ENCODE peak calls at places on chromosome 3, in four cellular contexts. M is GM06990, L is WERI-Rb-1, U is thyroid gland. Q is an unnamed sample. For H3K36me3, the result is how much of the 10 kb centered on the place peaks cover.

GRCh38 chr3:1515842-1516241 is 423.0 kb downstream of the CNTN6 start:
- DNase-seq in M (no peak), L (no peak), U (no peak), Q (no peak)

GRCh38 chr3:190458040-190458439 is 8.3 kb upstream of the TMEM207 start:
- DNase-seq in M (no peak), L (no peak), U (no peak), Q (no peak)

GRCh38 chr3:99783009-99783573 is 34.6 kb upstream of the CMSS1 start:
- DNase-seq in M (no peak), L (no peak), U (no peak), Q (peak)

GRCh38 chr3:33128706-33129105 is 14.9 kb downstream of the CRTAP start:
- DNase-seq in M (no peak), L (peak), U (no peak), Q (no peak)

GRCh38 chr3:15069441-15069840 is 4.3 kb upstream of the MRPS25 start:
- DNase-seq in M (no peak), L (peak), U (no peak), Q (no peak)

GRCh38 chr3:196080997-196081833 is 675 bp downstream of the TFRC start:
- DNase-seq in M (peak), L (peak), U (peak), Q (peak)

GRCh38 chr3:115071611-115072010 is 75.5 kb downstream of the ZBTB20 start:
- DNase-seq in M (no peak), L (no peak), U (peak), Q (no peak)

GRCh38 chr3:160649596-160649995 is 27.4 kb upstream of the ARL14 start:
- DNase-seq in M (no peak), L (no peak), U (no peak), Q (peak)

GRCh38 chr3:184448321-184449160 is 68.7 kb downstream of the CHRD start:
- DNase-seq in M (no peak), L (no peak), U (no peak), Q (peak)

GRCh38 chr3:148066787-148067186 is 630.9 kb upstream of the AGTR1 start:
- DNase-seq in M (no peak), L (no peak), U (no peak), Q (no peak)

GRCh38 chr3:183122257-183122932 is 23.1 kb upstream of the MCCC1 start:
- DNase-seq in M (no peak), L (no peak), U (no peak), Q (peak)

GRCh38 chr3:58090351-58090750 is 82.1 kb downstream of the FLNB start:
- DNase-seq in M (no peak), L (no peak), U (no peak), Q (no peak)

GRCh38 chr3:71341721-71342120 is 241.8 kb downstream of the FOXP1 start:
- DNase-seq in M (no peak), L (no peak), U (no peak), Q (peak)

GRCh38 chr3:186969607-186970006 is 39.3 kb downstream of the ST6GAL1 start:
- DNase-seq in M (no peak), L (no peak), U (no peak), Q (no peak)

GRCh38 chr3:126501736-126502135 is 15.8 kb downstream of the UROC1 start:
- DNase-seq in M (no peak), L (no peak), U (peak), Q (no peak)

GRCh38 chr3:56806407-56806806 is 4.7 kb upstream of the ARHGEF3 start:
- DNase-seq in M (no peak), L (peak), U (no peak), Q (no peak)

GRCh38 chr3:71311320-71312046 is 272.0 kb downstream of the FOXP1 start:
- DNase-seq in M (no peak), L (no peak), U (no peak), Q (peak)

GRCh38 chr3:69020424-69020823 is 6.9 kb upstream of the EOGT start:
- DNase-seq in M (no peak), L (no peak), U (no peak), Q (peak)

GRCh38 chr3:26099692-26100091 is 309.8 kb downstream of the OXSM start:
- DNase-seq in M (no peak), L (no peak), U (no peak), Q (peak)

GRCh38 chr3:107285197-107285596 is 92.0 kb upstream of the CCDC54 start:
- DNase-seq in M (no peak), L (no peak), U (no peak), Q (peak)

GRCh38 chr3:151306168-151306810 is 10.3 kb downstream of the GPR87 start:
- DNase-seq in M (no peak), L (no peak), U (no peak), Q (no peak)

DNA sequence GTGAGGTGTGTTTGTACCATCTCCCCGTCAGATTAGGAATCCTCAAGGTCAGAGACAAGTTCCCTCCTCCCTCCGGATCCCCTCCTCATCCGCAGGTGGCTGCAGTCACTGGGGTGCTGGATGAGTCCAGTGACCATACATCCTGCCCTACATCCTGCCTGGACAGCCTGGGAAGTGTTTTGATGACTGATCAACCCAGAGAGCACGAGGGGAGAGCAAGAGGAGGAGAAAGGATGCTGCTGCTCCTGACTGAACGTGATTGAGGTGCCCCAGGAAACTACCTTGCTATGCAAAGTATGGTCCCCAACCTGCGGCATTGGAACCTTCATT is 65.1 kb downstream of the SLC12A8 start:
- DNase-seq in M (no peak), L (no peak), U (no peak), Q (no peak)
- H3K4me3 ChIP-seq in M (no peak), L (no peak), U (no peak), Q (no peak)

DNA sequence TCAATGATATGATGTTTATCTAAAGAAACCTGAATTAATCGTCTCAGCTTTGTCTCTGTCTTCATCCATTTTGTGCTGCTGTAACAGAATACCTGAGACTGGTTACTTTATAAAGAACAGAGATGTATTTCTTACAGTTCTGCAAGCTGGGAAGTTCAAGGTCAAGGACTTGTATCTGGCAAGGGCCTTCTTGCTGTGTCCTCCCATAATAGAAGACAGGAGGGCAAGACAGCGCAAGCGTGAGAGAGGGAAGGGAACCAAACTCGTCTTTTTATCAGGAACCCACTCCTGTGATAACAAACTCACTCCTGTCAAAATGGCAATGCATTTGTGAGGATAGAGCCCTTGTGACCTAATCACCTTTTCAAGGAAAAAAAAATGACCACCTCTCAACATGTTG is 131.5 kb downstream of the GHSR start:
- DNase-seq in M (no peak), L (no peak), U (no peak), Q (no peak)
- H3K36me3 ChIP-seq in M (under half), L (under half), U (under half), Q (under half)

DNA sequence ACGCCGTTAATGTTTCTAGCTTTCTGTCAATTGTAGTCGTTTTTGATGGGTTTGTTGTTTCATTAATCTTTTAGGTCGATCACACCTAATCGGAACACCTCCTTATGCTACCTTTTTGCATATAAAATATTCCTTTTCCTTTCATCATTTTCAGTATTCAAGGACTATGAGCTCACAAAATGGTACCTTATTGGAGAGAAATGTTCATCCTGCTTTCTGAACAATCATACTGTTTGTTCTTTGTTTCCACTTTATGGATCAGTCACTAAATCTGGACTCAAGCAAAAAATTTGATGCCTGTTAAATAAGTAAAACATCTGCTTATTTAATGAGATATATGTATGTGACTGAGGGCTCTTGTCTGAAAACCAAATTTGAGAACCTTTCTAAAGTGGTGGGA is 1.1 kb downstream of the KIF15 start:
- DNase-seq in M (no peak), L (no peak), U (no peak), Q (no peak)
- H3K4me3 ChIP-seq in M (peak), L (peak), U (no peak), Q (peak)

GRCh38 chr3:140974900-140975299 is 33.3 kb downstream of the SLC25A36 start:
- DNase-seq in M (no peak), L (no peak), U (no peak), Q (no peak)

GRCh38 chr3:140972833-140973232 is 31.2 kb downstream of the SLC25A36 start:
- DNase-seq in M (no peak), L (no peak), U (no peak), Q (peak)
- H3K36me3 ChIP-seq in M (under half), L (under half), U (under half), Q (under half)

GRCh38 chr3:64687781-64688515 is at the start of gene ADAMTS9:
- DNase-seq in M (no peak), L (peak), U (peak), Q (no peak)
- H3K4me3 ChIP-seq in M (no peak), L (peak), U (peak), Q (peak)

DNA sequence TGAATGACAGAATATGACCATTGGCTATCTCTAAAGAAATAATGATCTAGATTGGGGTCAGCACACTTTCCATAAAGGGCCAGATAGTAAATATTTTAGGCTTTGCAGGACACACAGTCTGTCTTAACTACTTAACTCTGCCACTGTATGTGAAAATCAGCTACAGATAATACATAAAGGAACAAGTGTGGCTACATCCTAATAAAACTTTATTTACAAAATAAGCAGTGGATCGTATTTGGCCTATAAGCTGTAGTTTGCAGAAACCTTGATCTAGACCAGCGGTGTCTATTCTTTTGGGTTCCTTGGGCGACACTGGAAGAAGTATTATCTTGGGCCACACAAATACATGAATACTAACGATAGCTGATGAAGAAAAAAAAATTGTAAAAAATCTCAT is 27.6 kb downstream of the GSK3B start:
- DNase-seq in M (no peak), L (no peak), U (no peak), Q (no peak)
- H3K36me3 ChIP-seq in M (under half), L (under half), U (under half), Q (under half)

GRCh38 chr3:98038241-98038640 is 3.1 kb upstream of the GABRR3 start:
- DNase-seq in M (no peak), L (no peak), U (no peak), Q (peak)

GRCh38 chr3:98039322-98040024 is 4.4 kb upstream of the GABRR3 start:
- DNase-seq in M (peak), L (peak), U (peak), Q (peak)

GRCh38 chr3:98035208-98035607 is at the start of gene GABRR3:
- DNase-seq in M (no peak), L (no peak), U (no peak), Q (no peak)

GRCh38 chr3:98041350-98041749 is 6.2 kb upstream of the GABRR3 start:
- DNase-seq in M (no peak), L (no peak), U (no peak), Q (no peak)

DNA sequence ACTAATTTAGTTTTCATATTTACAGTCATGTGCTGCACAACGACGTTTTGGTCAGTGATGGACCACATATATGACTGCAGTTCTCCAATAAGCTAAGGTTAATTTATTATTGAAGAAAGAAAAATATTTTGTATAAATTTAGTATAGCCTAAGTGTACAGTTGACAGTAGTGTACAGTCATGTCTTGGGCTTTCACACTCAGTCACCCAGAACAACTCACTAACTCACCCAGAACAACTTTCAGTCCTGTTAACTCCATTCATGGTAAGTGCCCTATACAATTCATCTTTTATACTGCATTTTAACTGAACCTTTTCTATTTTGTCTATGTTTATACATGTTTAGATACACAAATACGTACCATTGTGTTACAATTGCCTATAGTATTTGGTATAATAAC is 3.8 kb upstream of the GABRR3 start:
- DNase-seq in M (no peak), L (no peak), U (no peak), Q (no peak)
- H3K4me3 ChIP-seq in M (no peak), L (no peak), U (no peak), Q (no peak)

GRCh38 chr3:128167646-128167972 is 14.3 kb downstream of the EEFSEC start:
- DNase-seq in M (no peak), L (no peak), U (no peak), Q (no peak)
- H3K36me3 ChIP-seq in M (under half), L (under half), U (under half), Q (under half)

Q was measured in bronchial epithelial cell.